ENCODE peak calls at places on chromosomes 4 and X, in nine cellular contexts. J is CD8-positive, alpha-beta T cell; B is fibroblast of the aortic adventitia; V is mucosa of descending colon; K is choroid plexus epithelial cell; G is colonic mucosa; Z is GM12865; E is upper lobe of left lung; F is A673. I is an unnamed sample.

GRCh38 chrX:132461886-132462285 is 27.0 kb downstream of the MBNL3 start:
- DNase-seq in J (no peak), B (no peak), V (no peak), K (no peak), G (no peak), Z (no peak), E (no peak), F (no peak), I (no peak)

GRCh38 chr4:125070869-125071268 is 243.9 kb upstream of the FAT4 start:
- DNase-seq in J (no peak), B (no peak), V (no peak), K (no peak), G (no peak), Z (no peak), E (no peak), F (no peak), I (no peak)

GRCh38 chr4:8319731-8320385 is 50.3 kb downstream of the HTRA3 start:
- DNase-seq in J (no peak), B (peak), V (no peak), K (peak), G (no peak), Z (no peak), E (no peak), F (no peak), I (no peak)

GRCh38 chrX:11480626-11481025 is 185.1 kb downstream of the ARHGAP6 start:
- DNase-seq in J (no peak), B (no peak), V (no peak), K (peak), G (no peak), Z (no peak), E (no peak), F (no peak), I (no peak)

GRCh38 chr4:164997324-164997723 is 19.9 kb upstream of the TRIM61 start:
- DNase-seq in J (no peak), B (no peak), V (no peak), K (peak), G (peak), Z (peak), E (no peak), F (peak), I (no peak)

GRCh38 chr4:86927843-86928395 is 6.9 kb upstream of the AFF1 start:
- DNase-seq in J (no peak), B (peak), V (no peak), K (peak), G (no peak), Z (no peak), E (no peak), F (no peak), I (no peak)

GRCh38 chr4:183610033-183610432 is 49.0 kb downstream of the RWDD4 start:
- DNase-seq in J (no peak), B (peak), V (no peak), K (peak), G (no peak), Z (no peak), E (no peak), F (peak), I (no peak)

GRCh38 chrX:24692305-24692704 is 1.4 kb upstream of the POLA1 start:
- DNase-seq in J (no peak), B (no peak), V (no peak), K (no peak), G (no peak), Z (no peak), E (no peak), F (no peak), I (no peak)

GRCh38 chr4:83392562-83392961 is 57.9 kb upstream of the HPSE start:
- DNase-seq in J (no peak), B (no peak), V (no peak), K (peak), G (no peak), Z (no peak), E (no peak), F (no peak), I (no peak)

GRCh38 chr4:30770049-30770549 is 49.9 kb downstream of the PCDH7 start:
- DNase-seq in J (no peak), B (peak), V (no peak), K (peak), G (no peak), Z (no peak), E (no peak), F (peak), I (no peak)

GRCh38 chrX:126342859-126343258 is 176.8 kb upstream of the DCAF12L2 start:
- DNase-seq in J (no peak), B (no peak), V (no peak), K (no peak), G (no peak), Z (no peak), E (no peak), F (no peak), I (no peak)

GRCh38 chrX:55487143-55487542 is 2.5 kb downstream of the USP51 start:
- DNase-seq in J (no peak), B (no peak), V (no peak), K (no peak), G (no peak), Z (no peak), E (no peak), F (no peak), I (no peak)

GRCh38 chr4:40577588-40578253 is 51.9 kb downstream of the RBM47 start:
- DNase-seq in J (no peak), B (peak), V (no peak), K (no peak), G (no peak), Z (no peak), E (no peak), F (no peak), I (no peak)

GRCh38 chr4:57633212-57633859 is 523.2 kb upstream of the IGFBP7 start:
- DNase-seq in J (no peak), B (no peak), V (no peak), K (no peak), G (no peak), Z (no peak), E (no peak), F (no peak), I (no peak)

GRCh38 chr4:48333587-48333986 is 7.7 kb upstream of the SLAIN2 start:
- DNase-seq in J (no peak), B (no peak), V (no peak), K (no peak), G (no peak), Z (no peak), E (no peak), F (no peak), I (no peak)

GRCh38 chr4:118279920-118280432 is 72.8 kb downstream of the PRSS12 start:
- DNase-seq in J (no peak), B (peak), V (no peak), K (no peak), G (no peak), Z (peak), E (no peak), F (no peak), I (no peak)

GRCh38 chr4:136900706-136901105 is 631.6 kb downstream of the PCDH18 start:
- DNase-seq in J (no peak), B (peak), V (no peak), K (no peak), G (no peak), Z (no peak), E (no peak), F (no peak), I (no peak)

GRCh38 chr4:8101213-8101781 is 57.3 kb downstream of the ABLIM2 start:
- DNase-seq in J (no peak), B (peak), V (peak), K (peak), G (peak), Z (no peak), E (no peak), F (no peak), I (no peak)

GRCh38 chr4:1378559-1379231 is 27.5 kb downstream of the NKX1-1 start:
- DNase-seq in J (no peak), B (no peak), V (peak), K (no peak), G (no peak), Z (no peak), E (peak), F (no peak), I (no peak)

GRCh38 chr4:120568736-120569135 is 353.8 kb downstream of the PRDM5 start:
- DNase-seq in J (no peak), B (no peak), V (no peak), K (no peak), G (no peak), Z (no peak), E (no peak), F (no peak), I (no peak)

GRCh38 chr4:60884545-60884944 is 315.6 kb upstream of the ADGRL3 start:
- DNase-seq in J (no peak), B (no peak), V (no peak), K (peak), G (no peak), Z (no peak), E (no peak), F (no peak), I (no peak)

GRCh38 chr4:149164282-149164681 is 651.4 kb downstream of the IQCM start:
- DNase-seq in J (no peak), B (peak), V (no peak), K (peak), G (no peak), Z (no peak), E (no peak), F (peak), I (no peak)

GRCh38 chrX:132015875-132016274 is 7.2 kb upstream of the STK26 start:
- DNase-seq in J (no peak), B (no peak), V (no peak), K (no peak), G (no peak), Z (no peak), E (no peak), F (no peak), I (no peak)

GRCh38 chr4:76854858-76855257 is 43.1 kb downstream of the SOWAHB start:
- DNase-seq in J (no peak), B (no peak), V (no peak), K (no peak), G (no peak), Z (peak), E (no peak), F (no peak), I (no peak)

GRCh38 chr4:122895336-122895995 is 26.9 kb downstream of the NUDT6 start:
- DNase-seq in J (no peak), B (no peak), V (no peak), K (no peak), G (no peak), Z (no peak), E (no peak), F (no peak), I (no peak)

GRCh38 chr4:139084425-139085093 is 69.0 kb downstream of the NOCT start:
- DNase-seq in J (no peak), B (peak), V (no peak), K (no peak), G (no peak), Z (no peak), E (no peak), F (no peak), I (peak)

GRCh38 chr4:139083533-139084424 is 68.2 kb downstream of the NOCT start:
- DNase-seq in J (peak), B (peak), V (peak), K (peak), G (peak), Z (peak), E (peak), F (peak), I (peak)

GRCh38 chr4:139082750-139083532 is 67.4 kb downstream of the NOCT start:
- DNase-seq in J (peak), B (peak), V (peak), K (peak), G (peak), Z (peak), E (peak), F (peak), I (peak)

DNA sequence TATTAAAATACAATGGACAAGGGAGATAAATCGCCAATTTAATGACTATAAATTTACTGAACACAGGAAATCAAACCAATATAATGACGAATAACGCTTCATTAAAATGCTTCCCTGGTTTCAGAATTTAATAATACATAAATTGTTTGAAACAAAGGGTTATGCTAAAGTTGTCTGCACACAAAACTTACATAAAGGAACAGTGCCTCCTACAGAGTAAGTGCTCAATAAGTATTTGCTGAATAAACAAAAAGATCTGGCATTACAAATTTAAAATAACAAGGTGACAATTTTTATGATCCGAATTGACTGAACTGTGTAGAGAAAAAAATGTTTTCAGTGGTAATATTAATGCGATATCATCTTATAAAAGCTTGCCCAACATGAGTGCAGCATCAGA is 69.6 kb downstream of the NOCT start:
- DNase-seq in J (no peak), B (peak), V (no peak), K (peak), G (no peak), Z (no peak), E (no peak), F (no peak), I (no peak)
- TF ChIP-seq CTCF in J (peak), B (peak), V (no peak), K (peak), G (no peak), Z (peak), E (no peak), F (peak), I (no peak)

DNA sequence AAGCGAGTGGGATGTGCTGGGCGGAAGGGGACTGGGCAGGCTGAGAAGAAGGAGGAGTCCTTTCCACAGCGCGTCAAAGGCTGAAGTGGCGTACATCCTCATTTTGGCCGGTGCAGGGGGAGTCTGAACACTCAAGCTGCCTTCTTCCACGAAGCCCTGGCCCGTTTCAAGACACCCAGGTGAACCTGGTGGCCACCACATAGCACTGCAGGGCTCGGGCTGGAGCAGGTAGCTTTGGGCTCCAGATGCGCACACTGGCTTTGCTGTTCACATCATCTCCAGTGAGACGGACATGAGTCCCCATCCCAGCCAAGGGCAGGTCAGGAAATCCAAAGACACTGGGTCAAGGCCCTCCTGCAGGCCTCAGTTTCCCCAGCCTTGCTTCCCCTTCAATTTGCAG is 30.3 kb downstream of the CCNQ start:
- DNase-seq in J (no peak), B (no peak), V (no peak), K (no peak), G (no peak), Z (peak), E (no peak), F (no peak), I (no peak)
- TF ChIP-seq CTCF in J (no peak), B (no peak), V (no peak), K (peak), G (no peak), Z (peak), E (no peak), F (no peak), I (no peak)

DNA sequence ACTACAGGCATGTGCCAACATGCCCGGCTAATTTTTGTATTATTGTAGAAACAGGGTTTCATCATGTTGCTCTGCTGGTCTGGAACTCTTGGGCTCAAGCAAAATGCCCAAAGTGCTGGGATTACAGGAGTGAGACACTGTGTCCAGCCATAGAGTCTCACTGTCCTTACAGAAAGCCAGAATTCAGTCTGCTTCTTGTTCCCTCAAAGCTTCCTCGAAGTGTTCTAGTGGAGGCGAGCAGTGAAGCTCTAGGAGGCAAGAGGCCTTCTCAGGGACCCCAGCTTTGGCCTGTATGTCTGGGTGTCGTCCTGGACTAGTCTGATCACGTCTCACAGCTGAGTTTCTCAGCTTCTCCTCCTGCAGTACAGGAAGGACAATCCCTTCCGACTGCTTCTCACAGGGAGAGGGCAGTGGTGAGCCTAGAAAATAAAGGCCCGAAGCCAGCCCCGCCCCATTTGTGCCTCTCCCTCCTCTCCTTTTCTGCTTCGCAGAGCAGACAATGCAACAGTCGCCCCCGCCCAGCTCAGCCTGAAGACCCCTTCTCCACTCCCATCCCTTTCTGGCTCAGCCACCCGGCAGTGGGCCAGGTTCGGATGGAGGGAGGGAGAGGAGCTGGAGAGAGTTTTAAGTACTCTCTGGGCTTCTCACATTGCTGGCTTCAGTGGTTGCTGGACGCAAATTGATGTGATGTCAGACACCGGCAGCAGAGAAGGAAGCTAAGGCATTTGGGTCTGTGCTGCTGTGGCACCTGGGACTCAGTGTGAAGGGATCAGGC is 11.1 kb upstream of the FAM3A start:
- DNase-seq in J (peak), B (peak), V (peak), K (peak), G (peak), Z (peak), E (no peak), F (peak), I (peak)
- TF ChIP-seq CTCF in J (no peak), B (peak), V (peak), K (peak), G (peak), Z (peak), E (peak), F (peak), I (no peak)

DNA sequence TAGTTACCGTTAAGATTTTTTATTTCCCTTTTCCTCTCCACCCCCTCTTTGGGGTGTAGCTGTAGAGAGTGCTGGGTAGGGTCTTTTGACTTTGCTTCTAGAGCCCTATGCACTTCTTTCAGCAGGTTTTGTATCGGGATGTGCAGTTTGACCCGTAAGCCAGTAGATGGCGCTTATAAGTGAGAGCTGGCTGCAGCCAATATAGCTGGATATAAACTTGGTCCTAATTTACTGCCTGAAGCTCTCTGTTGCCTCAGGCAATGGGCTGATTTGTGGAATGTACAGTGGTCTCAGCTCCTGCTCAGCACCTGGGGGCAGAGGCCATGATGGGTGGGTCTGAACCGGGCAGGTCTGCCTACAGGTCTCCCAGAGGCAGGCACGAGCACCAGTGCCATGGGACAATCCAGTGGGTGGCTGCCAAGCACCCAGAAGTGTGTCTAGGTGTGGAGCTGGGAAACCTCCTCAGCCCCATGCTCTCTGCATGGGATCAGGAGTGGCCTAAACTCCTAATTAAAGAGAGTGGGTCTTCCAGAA is 146.5 kb downstream of the SPANXN1 start:
- DNase-seq in J (no peak), B (no peak), V (no peak), K (no peak), G (no peak), Z (no peak), E (no peak), F (peak), I (no peak)
- TF ChIP-seq CTCF in J (no peak), B (peak), V (no peak), K (peak), G (peak), Z (peak), E (no peak), F (peak), I (no peak)

GRCh38 chr4:46950826-46951225 is 41.8 kb upstream of the COX7B2 start:
- DNase-seq in J (no peak), B (no peak), V (no peak), K (no peak), G (no peak), Z (no peak), E (no peak), F (no peak), I (no peak)
- TF ChIP-seq CTCF in J (no peak), B (no peak), V (no peak), K (no peak), G (no peak), Z (no peak), E (no peak), F (no peak), I (no peak)

DNA sequence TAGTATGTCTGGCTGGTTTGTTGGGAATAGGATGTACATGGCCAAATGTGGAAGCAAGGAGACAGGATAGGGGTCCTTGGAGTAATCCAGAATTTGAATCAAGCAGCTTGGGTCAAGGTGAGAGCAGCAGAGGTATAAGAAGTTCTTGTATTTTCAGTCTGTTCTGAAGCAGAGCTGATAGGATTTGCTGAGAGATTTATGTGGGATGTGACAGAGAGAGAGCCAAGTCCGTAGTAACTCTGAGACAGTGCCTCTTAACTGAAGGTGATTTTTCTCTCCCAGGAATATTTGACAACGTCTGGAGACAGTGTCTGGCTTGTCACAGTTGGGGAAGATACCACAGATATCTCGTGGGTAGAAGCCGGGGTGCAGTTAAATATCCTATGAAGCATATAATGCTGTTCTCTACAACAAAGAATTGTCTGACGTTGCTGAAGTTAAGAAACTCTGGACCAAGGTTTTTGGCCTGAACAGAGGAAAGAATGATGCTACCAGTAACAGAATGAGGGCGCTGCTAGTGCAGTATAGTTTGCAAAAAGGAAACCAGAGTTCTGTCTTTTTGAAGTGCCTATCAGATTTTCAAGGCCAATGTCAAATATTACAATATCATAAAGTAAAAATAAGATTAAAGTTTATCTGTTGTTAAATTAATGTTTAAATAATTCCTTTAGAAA is 184.0 kb downstream of the ARHGAP24 start:
- DNase-seq in J (no peak), B (peak), V (no peak), K (no peak), G (no peak), Z (no peak), E (no peak), F (no peak), I (no peak)
- TF ChIP-seq CTCF in J (no peak), B (no peak), V (no peak), K (no peak), G (no peak), Z (no peak), E (no peak), F (no peak), I (no peak)

GRCh38 chr4:134777626-134778025 is 576.0 kb upstream of the PABPC4L start:
- DNase-seq in J (no peak), B (no peak), V (no peak), K (peak), G (no peak), Z (no peak), E (no peak), F (no peak), I (peak)
- TF ChIP-seq CTCF in J (no peak), B (no peak), V (no peak), K (no peak), G (no peak), Z (no peak), E (no peak), F (no peak), I (no peak)